ENCODE peak calls at places on chromosomes 2 and 18, in five cellular contexts. A, Z, F, C and L are unnamed samples.

GRCh38 chr2:240432430-240432819 is 3.0 kb upstream of the GPC1 start:
- DNase-seq in A (peak; percentile 8), Z (no peak), F (no peak), C (no peak), L (no peak)

GRCh38 chr2:217494572-217494971 is 508.2 kb downstream of the TNS1 start:
- DNase-seq in A (no peak), Z (no peak), F (no peak), C (no peak), L (no peak)

GRCh38 chr2:234015861-234016260 is 34.6 kb upstream of the SPP2 start:
- DNase-seq in A (no peak), Z (no peak), F (no peak), C (no peak), L (no peak)

GRCh38 chr2:231162036-231162345 is 36.4 kb upstream of the ARMC9 start:
- DNase-seq in A (no peak), Z (peak; percentile 12), F (no peak), C (no peak), L (peak; percentile 98)

GRCh38 chr2:203636896-203637818 is 69.3 kb upstream of the CD28 start:
- DNase-seq in A (no peak), Z (no peak), F (peak; percentile 33), C (no peak), L (peak; percentile 45)

GRCh38 chr2:68230246-68231060 is 21.9 kb downstream of the PPP3R1 start:
- DNase-seq in A (no peak), Z (no peak), F (no peak), C (no peak), L (peak; percentile 56)

GRCh38 chr2:217305882-217306281 is 446.0 kb upstream of the TNP1 start:
- DNase-seq in A (no peak), Z (no peak), F (peak; percentile 64), C (no peak), L (no peak)

GRCh38 chr2:24972315-24972958 is 682 bp upstream of the DNAJC27 start:
- DNase-seq in A (no peak), Z (peak; percentile 27), F (peak; percentile 31), C (peak; percentile 51), L (peak; percentile 47)

GRCh38 chr2:127066942-127067341 is 40.0 kb downstream of the BIN1 start:
- DNase-seq in A (peak; percentile 66), Z (no peak), F (no peak), C (no peak), L (peak; percentile 74)

GRCh38 chr2:119288576-119288975 is 64.9 kb downstream of the STEAP3 start:
- DNase-seq in A (no peak), Z (no peak), F (no peak), C (no peak), L (no peak)

GRCh38 chr18:77057043-77057442 is 75.5 kb downstream of the MBP start:
- DNase-seq in A (no peak), Z (no peak), F (no peak), C (no peak), L (no peak)

GRCh38 chr18:61569176-61569892 is 236.1 kb downstream of the CDH20 start:
- DNase-seq in A (no peak), Z (peak; percentile 3), F (peak; percentile 89), C (no peak), L (peak; percentile 79)

GRCh38 chr2:166424841-166425240 is 49.1 kb upstream of the SCN9A start:
- DNase-seq in A (no peak), Z (no peak), F (no peak), C (no peak), L (no peak)

GRCh38 chr2:96694816-96695455 is 44.9 kb downstream of the LMAN2L start:
- DNase-seq in A (no peak), Z (no peak), F (no peak), C (no peak), L (no peak)

GRCh38 chr2:183024701-183025100 is 13.6 kb downstream of the NCKAP1 start:
- DNase-seq in A (no peak), Z (no peak), F (no peak), C (no peak), L (no peak)

GRCh38 chr2:159108178-159108893 is 139.9 kb downstream of the TANC1 start:
- DNase-seq in A (no peak), Z (no peak), F (peak; percentile 64), C (no peak), L (no peak)

GRCh38 chr18:63892544-63892943 is 5.0 kb downstream of the SERPINB2 start:
- DNase-seq in A (no peak), Z (no peak), F (peak; percentile 67), C (no peak), L (no peak)

GRCh38 chr2:173448938-173449471 is 94.3 kb downstream of the CDCA7 start:
- DNase-seq in A (no peak), Z (peak; percentile 87), F (peak; percentile 87), C (peak; percentile 82), L (peak; percentile 86)

GRCh38 chr18:75683426-75683825 is 255.9 kb upstream of the SMIM21 start:
- DNase-seq in A (no peak), Z (no peak), F (no peak), C (no peak), L (no peak)

GRCh38 chr18:10872297-10872696 is 277.1 kb downstream of the PIEZO2 start:
- DNase-seq in A (no peak), Z (no peak), F (no peak), C (no peak), L (peak; percentile 11)

DNA sequence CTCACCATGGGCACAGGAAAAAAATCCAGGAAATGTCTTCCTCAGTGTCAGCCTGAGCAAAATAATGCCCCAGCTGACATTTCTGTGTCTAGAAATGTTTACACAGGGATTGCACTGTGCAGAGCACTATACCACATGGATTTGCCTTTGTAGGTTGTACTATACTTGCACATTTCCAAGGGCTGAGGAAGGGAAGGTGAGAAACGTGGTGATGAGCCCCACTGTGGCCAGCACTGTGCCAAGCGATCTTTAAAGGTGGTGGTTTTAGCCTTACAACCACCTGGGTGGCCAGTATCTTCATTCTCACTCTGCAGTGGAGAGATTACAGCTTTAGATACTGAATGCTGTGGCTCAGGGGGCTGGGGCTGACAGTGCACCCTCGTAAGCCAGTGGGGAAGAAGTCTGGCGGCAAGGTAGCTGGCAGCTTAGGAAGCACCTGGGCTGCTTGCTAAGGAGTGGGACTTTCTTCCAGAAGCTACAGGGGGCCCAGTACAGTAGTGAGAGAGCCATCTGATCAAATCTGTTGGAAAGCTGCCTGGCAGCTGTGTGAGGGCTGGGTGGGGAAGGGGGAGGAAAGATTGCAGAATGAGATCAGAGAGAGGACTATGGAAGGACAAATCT is 81.4 kb upstream of the MSH2 start:
- DNase-seq in A (no peak), Z (no peak), F (no peak), C (no peak), L (no peak)
- TF ChIP-seq CTCF in A (no peak), Z (no peak), F (no peak), C (no peak), L (no peak)

GRCh38 chr2:95277246-95277906 is 3.1 kb downstream of the PROM2 start:
- DNase-seq in A (no peak), Z (peak; percentile 80), F (peak; percentile 38), C (peak; percentile 85), L (no peak)

GRCh38 chr2:95278051-95278471 is 3.8 kb downstream of the PROM2 start:
- DNase-seq in A (no peak), Z (peak; percentile 70), F (peak; percentile 84), C (peak; percentile 38), L (peak; percentile 62)

GRCh38 chr2:95275601-95276243 is 1.5 kb downstream of the PROM2 start:
- DNase-seq in A (no peak), Z (peak; percentile 72), F (no peak), C (peak; percentile 62), L (no peak)

GRCh38 chr2:95276244-95276887 is 2.1 kb downstream of the PROM2 start:
- DNase-seq in A (no peak), Z (no peak), F (no peak), C (peak; percentile 36), L (no peak)

DNA sequence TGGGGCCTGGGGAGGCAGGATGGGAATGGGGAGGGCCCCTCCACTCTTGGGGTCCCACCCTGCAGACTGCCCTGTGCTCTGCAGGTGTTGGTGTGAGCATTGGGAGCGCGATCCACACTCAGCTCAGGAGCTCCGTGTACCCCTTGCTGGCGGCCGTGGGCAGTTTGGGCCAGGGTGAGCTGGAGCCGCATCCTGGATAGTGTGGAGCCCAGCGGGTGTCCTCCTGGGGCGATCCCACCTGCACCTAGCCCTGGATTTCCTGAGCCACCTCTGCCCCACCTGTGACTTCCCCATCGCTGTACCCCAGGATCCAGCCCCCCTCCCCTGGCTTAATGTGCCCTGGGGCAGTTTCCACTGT is 2.6 kb downstream of the PROM2 start:
- DNase-seq in A (no peak), Z (no peak), F (no peak), C (no peak), L (no peak)
- H3K4me3 ChIP-seq in A (no peak overlapping the region), Z (peak overlapping the region; percentile 73), F (no peak overlapping the region), C (no peak overlapping the region), L (no peak overlapping the region)

DNA sequence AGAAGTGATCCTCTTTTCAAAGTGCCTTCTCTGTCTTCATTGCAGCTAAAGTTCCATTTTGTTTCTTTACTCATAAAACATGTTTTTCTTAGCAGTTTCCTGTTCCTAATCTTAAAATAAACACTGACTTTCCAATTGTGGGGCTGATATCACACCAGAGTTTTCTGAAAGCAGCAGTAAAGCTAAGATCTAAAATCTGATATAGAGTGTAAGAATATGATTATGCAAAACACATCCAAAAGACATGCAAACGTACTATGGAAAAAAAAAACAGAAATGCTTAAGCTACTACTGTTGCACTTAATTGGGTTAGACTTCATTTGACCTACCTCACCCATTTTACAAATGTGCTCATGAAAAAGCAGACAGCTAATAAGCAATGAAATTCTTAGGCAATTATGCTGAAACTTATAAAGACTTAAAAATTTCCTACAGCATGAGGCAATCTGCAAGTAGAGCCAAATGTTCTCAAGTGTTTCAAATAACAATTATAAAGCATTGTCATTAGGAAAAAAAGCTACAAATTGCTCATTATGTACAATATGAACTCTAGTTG is 10.5 kb downstream of the CYTIP start:
- DNase-seq in A (no peak), Z (no peak), F (no peak), C (no peak), L (no peak)
- TF ChIP-seq CTCF in A (no peak), Z (no peak), F (no peak), C (no peak), L (no peak)

GRCh38 chr2:200810252-200810650 is 1.5 kb upstream of the BZW1 start:
- DNase-seq in A (no peak), Z (no peak), F (peak; percentile 63), C (no peak), L (peak; percentile 79)
- H3K4me3 ChIP-seq in A (peak overlapping the region; percentile 90), Z (peak overlapping the region; percentile 100), F (peak overlapping the region; percentile 83), C (no peak overlapping the region), L (peak overlapping the region; percentile 59)

GRCh38 chr2:235416816-235417499 is 76.9 kb upstream of the AGAP1 start:
- DNase-seq in A (no peak), Z (no peak), F (no peak), C (no peak), L (peak; percentile 70)

GRCh38 chr2:235421618-235422017 is 72.2 kb upstream of the AGAP1 start:
- DNase-seq in A (no peak), Z (peak; percentile 41), F (no peak), C (no peak), L (no peak)

GRCh38 chr2:235419996-235420395 is 73.8 kb upstream of the AGAP1 start:
- DNase-seq in A (no peak), Z (no peak), F (no peak), C (no peak), L (no peak)

GRCh38 chr2:235414422-235414821 is 79.4 kb upstream of the AGAP1 start:
- DNase-seq in A (no peak), Z (no peak), F (no peak), C (no peak), L (no peak)

GRCh38 chr2:235418918-235419317 is 74.9 kb upstream of the AGAP1 start:
- DNase-seq in A (no peak), Z (no peak), F (no peak), C (no peak), L (no peak)
- TF ChIP-seq CTCF in A (no peak), Z (no peak), F (no peak), C (no peak), L (no peak)